ENCODE peak calls at places on chromosomes 12 and 14, in ten cellular contexts. One of them, this sample, is unnamed.

GRCh38 chr12:109989380-109989779 is 6.8 kb downstream of the GIT2 start:
- DNase-seq in stimulated activated CD8-positive, alpha-beta memory T cell treated with anti-CD3 and anti-CD28 coated beads, Interleukin-12 subunit alpha, Interleukin-12 subunit beta, amount 100 ng/mL, for 1 hour: no peak
- DNase-seq in iPS-NIHi11: no peak
- DNase-seq in testis: no peak
- DNase-seq in progenitor cell of endocrine pancreas: no peak
- DNase-seq in NCI-H748 treated with DMSO at 0.1 percent for 48 hours: no peak
- DNase-seq in LoVo: no peak
- DNase-seq in GM23248: no peak
- DNase-seq in MG63: no peak
- DNase-seq in dermis microvascular lymphatic vessel endothelial cell: no peak
- DNase-seq in this sample: no peak

GRCh38 chr14:56271988-56272387 is 153.8 kb downstream of the PELI2 start:
- DNase-seq in NCI-H748 treated with DMSO at 0.1 percent for 48 hours: peak; percentile 18
- DNase-seq in MG63: no peak
- DNase-seq in GM23248: peak; percentile 89
- DNase-seq in dermis microvascular lymphatic vessel endothelial cell: peak; percentile 94
- DNase-seq in stimulated activated CD8-positive, alpha-beta memory T cell treated with anti-CD3 and anti-CD28 coated beads, Interleukin-12 subunit alpha, Interleukin-12 subunit beta, amount 100 ng/mL, for 1 hour: no peak
- DNase-seq in iPS-NIHi11: no peak
- DNase-seq in LoVo: no peak
- DNase-seq in progenitor cell of endocrine pancreas: no peak
- DNase-seq in testis: no peak
- DNase-seq in this sample: no peak

GRCh38 chr12:57553343-57554202 is 3.7 kb downstream of the KIF5A start:
- DNase-seq in GM23248: no peak
- DNase-seq in stimulated activated CD8-positive, alpha-beta memory T cell treated with anti-CD3 and anti-CD28 coated beads, Interleukin-12 subunit alpha, Interleukin-12 subunit beta, amount 100 ng/mL, for 1 hour: no peak
- DNase-seq in NCI-H748 treated with DMSO at 0.1 percent for 48 hours: no peak
- DNase-seq in MG63: no peak
- DNase-seq in progenitor cell of endocrine pancreas: no peak
- DNase-seq in dermis microvascular lymphatic vessel endothelial cell: no peak
- DNase-seq in LoVo: no peak
- DNase-seq in testis: no peak
- DNase-seq in iPS-NIHi11: no peak
- DNase-seq in this sample: no peak

GRCh38 chr14:39417014-39417413 is 15.2 kb downstream of the FBXO33 start:
- DNase-seq in MG63: no peak
- DNase-seq in iPS-NIHi11: no peak
- DNase-seq in LoVo: no peak
- DNase-seq in progenitor cell of endocrine pancreas: no peak
- DNase-seq in testis: no peak
- DNase-seq in stimulated activated CD8-positive, alpha-beta memory T cell treated with anti-CD3 and anti-CD28 coated beads, Interleukin-12 subunit alpha, Interleukin-12 subunit beta, amount 100 ng/mL, for 1 hour: no peak
- DNase-seq in GM23248: peak; percentile 50
- DNase-seq in NCI-H748 treated with DMSO at 0.1 percent for 48 hours: no peak
- DNase-seq in dermis microvascular lymphatic vessel endothelial cell: peak; percentile 42
- DNase-seq in this sample: no peak

GRCh38 chr12:77608157-77608755 is 222.4 kb upstream of the NAV3 start:
- DNase-seq in testis: no peak
- DNase-seq in progenitor cell of endocrine pancreas: no peak
- DNase-seq in NCI-H748 treated with DMSO at 0.1 percent for 48 hours: no peak
- DNase-seq in iPS-NIHi11: no peak
- DNase-seq in MG63: no peak
- DNase-seq in GM23248: no peak
- DNase-seq in stimulated activated CD8-positive, alpha-beta memory T cell treated with anti-CD3 and anti-CD28 coated beads, Interleukin-12 subunit alpha, Interleukin-12 subunit beta, amount 100 ng/mL, for 1 hour: no peak
- DNase-seq in dermis microvascular lymphatic vessel endothelial cell: no peak
- DNase-seq in LoVo: no peak
- DNase-seq in this sample: no peak

GRCh38 chr12:85322715-85323114 is 42.7 kb downstream of the ALX1 start:
- DNase-seq in progenitor cell of endocrine pancreas: no peak
- DNase-seq in testis: no peak
- DNase-seq in MG63: no peak
- DNase-seq in NCI-H748 treated with DMSO at 0.1 percent for 48 hours: no peak
- DNase-seq in GM23248: peak; percentile 1
- DNase-seq in LoVo: no peak
- DNase-seq in stimulated activated CD8-positive, alpha-beta memory T cell treated with anti-CD3 and anti-CD28 coated beads, Interleukin-12 subunit alpha, Interleukin-12 subunit beta, amount 100 ng/mL, for 1 hour: no peak
- DNase-seq in dermis microvascular lymphatic vessel endothelial cell: no peak
- DNase-seq in iPS-NIHi11: no peak
- DNase-seq in this sample: peak; percentile 87

GRCh38 chr14:69464829-69465228 is 19.7 kb upstream of the PLEKHD1 start:
- DNase-seq in GM23248: peak; percentile 91
- DNase-seq in LoVo: peak; percentile 73
- DNase-seq in iPS-NIHi11: no peak
- DNase-seq in testis: no peak
- DNase-seq in MG63: peak; percentile 70
- DNase-seq in stimulated activated CD8-positive, alpha-beta memory T cell treated with anti-CD3 and anti-CD28 coated beads, Interleukin-12 subunit alpha, Interleukin-12 subunit beta, amount 100 ng/mL, for 1 hour: no peak
- DNase-seq in progenitor cell of endocrine pancreas: no peak
- DNase-seq in NCI-H748 treated with DMSO at 0.1 percent for 48 hours: no peak
- DNase-seq in dermis microvascular lymphatic vessel endothelial cell: peak; percentile 93
- DNase-seq in this sample: no peak

GRCh38 chr12:82740129-82741000 is 53.7 kb downstream of the TMTC2 start:
- DNase-seq in NCI-H748 treated with DMSO at 0.1 percent for 48 hours: no peak
- DNase-seq in stimulated activated CD8-positive, alpha-beta memory T cell treated with anti-CD3 and anti-CD28 coated beads, Interleukin-12 subunit alpha, Interleukin-12 subunit beta, amount 100 ng/mL, for 1 hour: no peak
- DNase-seq in GM23248: peak; percentile 83
- DNase-seq in LoVo: peak; percentile 89
- DNase-seq in MG63: peak; percentile 42
- DNase-seq in progenitor cell of endocrine pancreas: no peak
- DNase-seq in iPS-NIHi11: peak; percentile 42
- DNase-seq in testis: no peak
- DNase-seq in dermis microvascular lymphatic vessel endothelial cell: no peak
- DNase-seq in this sample: peak; percentile 83

GRCh38 chr12:95646781-95647184 is 95.5 kb upstream of the USP44 start:
- DNase-seq in dermis microvascular lymphatic vessel endothelial cell: no peak
- DNase-seq in stimulated activated CD8-positive, alpha-beta memory T cell treated with anti-CD3 and anti-CD28 coated beads, Interleukin-12 subunit alpha, Interleukin-12 subunit beta, amount 100 ng/mL, for 1 hour: no peak
- DNase-seq in testis: no peak
- DNase-seq in progenitor cell of endocrine pancreas: no peak
- DNase-seq in iPS-NIHi11: no peak
- DNase-seq in NCI-H748 treated with DMSO at 0.1 percent for 48 hours: no peak
- DNase-seq in GM23248: peak; percentile 70
- DNase-seq in LoVo: no peak
- DNase-seq in MG63: peak; percentile 6
- DNase-seq in this sample: no peak

GRCh38 chr14:74257988-74258704 is 18.9 kb downstream of the VSX2 start:
- DNase-seq in progenitor cell of endocrine pancreas: no peak
- DNase-seq in NCI-H748 treated with DMSO at 0.1 percent for 48 hours: no peak
- DNase-seq in GM23248: peak; percentile 38
- DNase-seq in dermis microvascular lymphatic vessel endothelial cell: no peak
- DNase-seq in MG63: no peak
- DNase-seq in stimulated activated CD8-positive, alpha-beta memory T cell treated with anti-CD3 and anti-CD28 coated beads, Interleukin-12 subunit alpha, Interleukin-12 subunit beta, amount 100 ng/mL, for 1 hour: no peak
- DNase-seq in LoVo: no peak
- DNase-seq in testis: no peak
- DNase-seq in iPS-NIHi11: no peak
- DNase-seq in this sample: no peak

GRCh38 chr14:100816950-100817901 is 8.7 kb upstream of the MEG3 start:
- DNase-seq in NCI-H748 treated with DMSO at 0.1 percent for 48 hours: no peak
- DNase-seq in dermis microvascular lymphatic vessel endothelial cell: no peak
- DNase-seq in GM23248: no peak
- DNase-seq in testis: no peak
- DNase-seq in LoVo: no peak
- DNase-seq in progenitor cell of endocrine pancreas: no peak
- DNase-seq in stimulated activated CD8-positive, alpha-beta memory T cell treated with anti-CD3 and anti-CD28 coated beads, Interleukin-12 subunit alpha, Interleukin-12 subunit beta, amount 100 ng/mL, for 1 hour: no peak
- DNase-seq in MG63: no peak
- DNase-seq in iPS-NIHi11: no peak
- DNase-seq in this sample: no peak

GRCh38 chr12:4269279-4269991 is 4.1 kb upstream of the CCND2 start:
- DNase-seq in NCI-H748 treated with DMSO at 0.1 percent for 48 hours: no peak
- DNase-seq in GM23248: peak; percentile 33
- DNase-seq in progenitor cell of endocrine pancreas: peak; percentile 80
- DNase-seq in MG63: peak; percentile 35
- DNase-seq in testis: peak; percentile 87
- DNase-seq in iPS-NIHi11: peak; percentile 66
- DNase-seq in LoVo: peak; percentile 47
- DNase-seq in stimulated activated CD8-positive, alpha-beta memory T cell treated with anti-CD3 and anti-CD28 coated beads, Interleukin-12 subunit alpha, Interleukin-12 subunit beta, amount 100 ng/mL, for 1 hour: peak; percentile 87
- DNase-seq in dermis microvascular lymphatic vessel endothelial cell: peak; percentile 84
- DNase-seq in this sample: no peak

GRCh38 chr14:104724981-104725771 is 1.1 kb downstream of the ADSS1 start:
- DNase-seq in GM23248: peak; percentile 63
- DNase-seq in progenitor cell of endocrine pancreas: no peak
- DNase-seq in MG63: peak; percentile 58
- DNase-seq in testis: peak; percentile 51
- DNase-seq in LoVo: no peak
- DNase-seq in dermis microvascular lymphatic vessel endothelial cell: peak; percentile 30
- DNase-seq in iPS-NIHi11: peak; percentile 71
- DNase-seq in stimulated activated CD8-positive, alpha-beta memory T cell treated with anti-CD3 and anti-CD28 coated beads, Interleukin-12 subunit alpha, Interleukin-12 subunit beta, amount 100 ng/mL, for 1 hour: no peak
- DNase-seq in NCI-H748 treated with DMSO at 0.1 percent for 48 hours: no peak
- DNase-seq in this sample: no peak

GRCh38 chr14:75543786-75544185 is 21.5 kb downstream of the BATF start:
- DNase-seq in dermis microvascular lymphatic vessel endothelial cell: no peak
- DNase-seq in GM23248: no peak
- DNase-seq in MG63: no peak
- DNase-seq in LoVo: no peak
- DNase-seq in NCI-H748 treated with DMSO at 0.1 percent for 48 hours: no peak
- DNase-seq in progenitor cell of endocrine pancreas: no peak
- DNase-seq in testis: no peak
- DNase-seq in stimulated activated CD8-positive, alpha-beta memory T cell treated with anti-CD3 and anti-CD28 coated beads, Interleukin-12 subunit alpha, Interleukin-12 subunit beta, amount 100 ng/mL, for 1 hour: no peak
- DNase-seq in iPS-NIHi11: no peak
- DNase-seq in this sample: no peak

GRCh38 chr12:98863167-98863566 is 218.1 kb downstream of the APAF1 start:
- DNase-seq in progenitor cell of endocrine pancreas: no peak
- DNase-seq in LoVo: no peak
- DNase-seq in GM23248: no peak
- DNase-seq in MG63: no peak
- DNase-seq in NCI-H748 treated with DMSO at 0.1 percent for 48 hours: no peak
- DNase-seq in stimulated activated CD8-positive, alpha-beta memory T cell treated with anti-CD3 and anti-CD28 coated beads, Interleukin-12 subunit alpha, Interleukin-12 subunit beta, amount 100 ng/mL, for 1 hour: no peak
- DNase-seq in dermis microvascular lymphatic vessel endothelial cell: no peak
- DNase-seq in testis: no peak
- DNase-seq in iPS-NIHi11: peak; percentile 39
- DNase-seq in this sample: no peak

GRCh38 chr14:89303452-89304435 is 113.3 kb downstream of the FOXN3 start:
- DNase-seq in stimulated activated CD8-positive, alpha-beta memory T cell treated with anti-CD3 and anti-CD28 coated beads, Interleukin-12 subunit alpha, Interleukin-12 subunit beta, amount 100 ng/mL, for 1 hour: no peak
- DNase-seq in NCI-H748 treated with DMSO at 0.1 percent for 48 hours: peak; percentile 72
- DNase-seq in dermis microvascular lymphatic vessel endothelial cell: peak; percentile 72
- DNase-seq in MG63: peak; percentile 27
- DNase-seq in GM23248: peak; percentile 84
- DNase-seq in iPS-NIHi11: no peak
- DNase-seq in LoVo: no peak
- DNase-seq in testis: peak; percentile 64
- DNase-seq in progenitor cell of endocrine pancreas: no peak
- DNase-seq in this sample: no peak

GRCh38 chr14:75427482-75428229 is at the start of gene JDP2:
- DNase-seq in dermis microvascular lymphatic vessel endothelial cell: peak; percentile 77
- DNase-seq in GM23248: peak; percentile 92
- DNase-seq in MG63: peak; percentile 81
- DNase-seq in progenitor cell of endocrine pancreas: peak; percentile 56
- DNase-seq in stimulated activated CD8-positive, alpha-beta memory T cell treated with anti-CD3 and anti-CD28 coated beads, Interleukin-12 subunit alpha, Interleukin-12 subunit beta, amount 100 ng/mL, for 1 hour: no peak
- DNase-seq in LoVo: peak; percentile 81
- DNase-seq in NCI-H748 treated with DMSO at 0.1 percent for 48 hours: peak; percentile 28
- DNase-seq in iPS-NIHi11: peak; percentile 90
- DNase-seq in testis: peak; percentile 86
- DNase-seq in this sample: no peak

This sample was measured in SK-N-MC.